ENCODE peak calls at places on chromosomes 13 and 19, in eight cellular contexts. P is transverse colon, I is GM12892, Q is suprapubic skin, R is GM12891, X is K562, W is Panc1, A is spleen. O is an unnamed sample.
A peak's percentile ranks its signal among the peaks of the same experiment; 100 is the strongest.

GRCh38 chr13:92187378-92187989 is 789.1 kb downstream of the GPC5 start:
- DNase-seq in W (peak; percentile 15), R (peak; percentile 15), X (peak; percentile 28), A (no peak), Q (no peak), P (no peak), I (no peak), O (peak; percentile 10)

GRCh38 chr19:27843861-27844260 is 1369.1 kb downstream of the UQCRFS1 start:
- DNase-seq in A (no peak), X (no peak), I (no peak), P (no peak), Q (no peak), W (no peak), R (no peak), O (no peak)

GRCh38 chr19:50325310-50326100 is 3.7 kb downstream of the KCNC3 start:
- DNase-seq in Q (peak; percentile 66), X (peak; percentile 90), P (peak; percentile 62), A (peak; percentile 89), W (no peak), I (peak; percentile 99), R (peak; percentile 96), O (peak; percentile 60)

GRCh38 chr13:75445717-75446529 is 36.0 kb downstream of the TBC1D4 start:
- DNase-seq in I (no peak), A (no peak), Q (no peak), P (no peak), W (no peak), R (no peak), X (no peak), O (no peak)

GRCh38 chr19:48497728-48498575 is 13.7 kb downstream of the LMTK3 start:
- DNase-seq in Q (no peak), A (no peak), I (no peak), W (no peak), R (no peak), P (no peak), X (no peak), O (no peak)

GRCh38 chr13:113879017-113879416 is 15.1 kb upstream of the GAS6 start:
- DNase-seq in I (no peak), X (no peak), W (no peak), P (no peak), A (no peak), R (no peak), Q (no peak), O (no peak)

GRCh38 chr19:2048104-2048958 is 2.7 kb downstream of the MKNK2 start:
- DNase-seq in P (no peak), Q (peak; percentile 69), R (no peak), I (no peak), A (peak; percentile 80), X (no peak), W (no peak), O (no peak)

GRCh38 chr19:40597329-40597838 is 3.8 kb upstream of the LTBP4 start:
- DNase-seq in P (no peak), X (no peak), A (no peak), R (no peak), Q (no peak), W (no peak), I (no peak), O (no peak)

GRCh38 chr19:13163609-13164364 is 13.6 kb downstream of the IER2 start:
- DNase-seq in W (no peak), Q (peak; percentile 89), P (peak; percentile 80), R (no peak), I (no peak), X (peak; percentile 92), A (peak; percentile 89), O (peak; percentile 67)

GRCh38 chr19:17947815-17948473 is 15.1 kb downstream of the CCDC124 start:
- DNase-seq in R (peak; percentile 99), X (peak; percentile 96), W (no peak), P (peak; percentile 91), I (peak; percentile 99), A (peak; percentile 97), Q (peak; percentile 90), O (peak; percentile 93)
- TF ChIP-seq POLR2AphosphoS5 in R (no peak), X (no peak), W (no peak), P (no peak), I (no peak), A (peak; percentile 39), Q (no peak), O (peak; percentile 66)

GRCh38 chr19:18266863-18267686 is 7.2 kb downstream of the IQCN start:
- DNase-seq in A (no peak), R (no peak), Q (no peak), I (no peak), W (no peak), X (peak; percentile 50), P (no peak), O (no peak)
- TF ChIP-seq POLR2AphosphoS5 in A (no peak), R (no peak), Q (no peak), I (no peak), W (no peak), X (no peak), P (no peak), O (no peak)

DNA sequence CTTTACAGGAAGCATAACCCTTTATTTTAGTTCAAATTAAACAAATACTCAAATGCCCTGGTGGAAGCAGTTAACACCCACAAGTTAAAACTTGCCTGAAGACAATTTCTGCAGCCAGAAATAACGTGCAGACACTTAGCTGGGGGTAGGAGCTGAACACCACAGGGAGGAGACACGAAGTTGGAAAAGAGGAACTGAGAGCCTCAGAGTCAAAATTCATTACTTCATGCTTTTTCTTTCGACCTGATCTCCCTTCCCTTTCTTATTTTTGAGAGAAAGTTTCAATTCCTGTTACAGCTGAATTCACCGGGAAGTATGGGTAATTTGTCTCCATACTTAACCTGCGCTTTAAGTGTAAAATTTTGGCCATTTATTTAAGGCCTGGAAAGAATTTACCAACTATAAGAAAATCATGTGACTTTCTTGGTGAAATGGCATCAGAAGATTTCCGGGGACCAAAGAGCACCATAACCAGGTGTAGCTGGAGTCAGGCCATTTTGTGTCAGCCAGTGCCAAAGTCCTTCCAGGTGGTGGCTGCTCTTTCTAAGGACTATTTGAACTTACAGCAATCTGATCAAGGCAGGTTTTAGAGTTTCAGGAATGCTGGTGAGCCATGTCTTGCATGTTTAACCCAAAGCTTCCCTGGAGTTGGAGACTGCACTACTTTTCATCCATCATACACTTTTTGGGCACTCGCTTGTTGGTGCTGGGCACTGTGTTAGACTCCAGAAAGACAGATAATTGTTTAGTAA is 46.5 kb upstream of the RCBTB2 start:
- DNase-seq in Q (no peak), I (no peak), R (no peak), A (no peak), X (no peak), P (peak; percentile 18), W (no peak), O (no peak)
- TF ChIP-seq POLR2AphosphoS5 in Q (no peak), I (no peak), R (no peak), A (peak; percentile 13), X (no peak), P (no peak), W (no peak), O (no peak)

DNA sequence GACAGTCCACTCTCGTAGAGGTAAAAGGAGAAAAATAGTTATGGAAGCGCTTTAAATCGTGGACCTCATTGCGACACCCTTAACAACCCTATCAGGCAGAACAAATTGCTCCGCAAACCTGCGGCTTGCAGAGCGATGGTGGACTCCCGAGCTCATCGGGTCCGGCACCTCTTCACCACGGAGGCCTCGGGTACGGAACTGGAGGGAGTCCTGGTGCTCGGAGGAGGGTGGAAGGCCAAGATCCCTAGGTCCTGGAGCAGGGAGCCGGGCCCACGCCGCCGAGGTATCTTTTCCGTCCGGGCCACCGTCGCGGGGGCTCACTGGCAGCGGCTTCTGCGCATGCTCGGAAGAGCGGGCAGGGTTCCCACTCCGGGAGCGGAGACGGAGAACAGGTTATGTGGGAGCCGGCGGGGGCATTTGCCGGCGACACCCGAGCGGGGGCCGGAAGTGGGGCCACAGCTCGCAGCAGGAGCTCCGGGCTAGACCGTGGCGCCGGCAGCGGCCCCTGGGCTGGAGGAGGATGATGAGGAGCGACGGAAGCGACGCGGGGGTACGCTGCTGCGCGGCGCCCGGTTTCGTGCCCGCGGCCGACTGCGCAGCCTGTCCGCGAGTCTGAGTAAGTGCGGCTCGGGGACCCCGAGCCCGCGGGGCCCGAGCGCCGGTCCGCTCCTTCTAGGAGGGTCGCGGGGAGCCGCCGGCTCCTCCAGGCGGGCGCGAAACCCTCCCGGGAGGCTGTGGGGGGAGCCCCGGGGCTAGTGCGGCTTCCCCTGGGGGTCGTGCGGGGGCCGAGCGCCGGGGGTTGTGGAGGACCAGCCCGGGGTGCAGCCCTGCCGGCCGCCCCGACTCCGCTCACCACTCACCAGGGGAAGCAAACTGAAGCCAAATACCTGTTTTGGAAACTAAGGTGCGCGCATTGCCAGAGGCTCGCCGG is at the start of gene ABHD13:
- DNase-seq in Q (peak; percentile 92), W (peak; percentile 39), I (peak; percentile 78), X (peak; percentile 92), P (peak; percentile 92), A (peak; percentile 97), R (peak; percentile 85), O (peak; percentile 90)
- TF ChIP-seq POLR2AphosphoS5 in Q (peak; percentile 96), W (peak; percentile 52), I (peak; percentile 61), X (peak; percentile 43), P (peak; percentile 79), A (peak; percentile 95), R (peak; percentile 70), O (peak; percentile 69)

GRCh38 chr13:30915691-30916541 is 9.8 kb downstream of the MEDAG start:
- DNase-seq in X (no peak), R (no peak), I (no peak), Q (no peak), W (no peak), A (no peak), P (no peak), O (no peak)
- TF ChIP-seq POLR2AphosphoS5 in X (no peak), R (no peak), I (no peak), Q (no peak), W (no peak), A (no peak), P (no peak), O (no peak)

DNA sequence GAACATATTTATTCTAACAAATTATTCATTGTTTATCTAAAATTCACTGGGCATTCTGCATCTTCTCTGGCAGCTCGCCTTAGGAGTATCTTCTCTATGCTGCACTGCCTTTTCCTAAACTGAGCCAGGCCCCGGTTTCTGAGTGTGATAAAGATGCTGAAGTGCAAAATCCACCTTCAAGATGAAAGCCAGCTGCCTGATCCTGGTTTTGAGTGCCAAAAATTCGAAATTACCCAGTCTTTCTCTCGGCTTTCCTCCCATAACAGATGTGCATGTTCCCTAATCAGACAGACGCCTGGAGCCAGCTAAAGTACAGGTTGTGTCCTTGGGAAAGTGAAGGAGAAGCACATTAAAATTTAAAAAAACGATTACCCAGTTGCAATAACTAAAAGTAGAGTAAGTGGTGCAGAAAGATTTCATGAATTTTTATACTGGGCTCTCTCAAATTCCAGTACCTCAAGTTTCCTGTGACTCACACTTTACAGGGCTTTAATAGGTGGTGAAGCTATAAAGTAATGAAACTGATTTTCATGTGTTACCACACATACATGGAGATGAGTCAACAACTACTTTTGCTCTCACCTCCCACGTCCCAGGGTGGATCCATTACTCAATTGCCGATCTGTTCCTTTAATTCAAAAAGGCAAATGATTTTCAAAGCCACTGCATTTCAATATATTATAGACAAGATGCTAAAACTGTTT is 65.0 kb upstream of the GTF2F2 start:
- DNase-seq in X (no peak), I (no peak), W (peak; percentile 24), R (no peak), A (no peak), Q (no peak), P (peak; percentile 29), O (peak; percentile 14)
- TF ChIP-seq POLR2AphosphoS5 in X (no peak), I (no peak), W (no peak), R (no peak), A (no peak), Q (no peak), P (no peak), O (no peak)